ENCODE peak calls at places on chromosomes 12 and 14, in nine cellular contexts. C, U, Y, Q, I, L, P, T and H are unnamed samples.

GRCh38 chr12:89651192-89651591 is 57.4 kb downstream of the ATP2B1 start:
- DNase-seq in C (no peak), U (no peak), Y (no peak), Q (no peak), I (no peak), L (no peak), P (no peak), T (no peak), H (no peak)

GRCh38 chr14:100419856-100420255 is 96.7 kb downstream of the SLC25A47 start:
- DNase-seq in C (no peak), U (no peak), Y (no peak), Q (no peak), I (no peak), L (no peak), P (no peak), T (peak; percentile 30), H (no peak)

GRCh38 chr14:81303258-81303935 is 82.6 kb upstream of the GTF2A1 start:
- DNase-seq in C (peak; percentile 71), U (no peak), Y (no peak), Q (peak; percentile 52), I (no peak), L (peak; percentile 60), P (peak; percentile 78), T (no peak), H (peak; percentile 95)

GRCh38 chr12:126384029-126384564 is 1318.9 kb downstream of the AACS start:
- DNase-seq in C (peak; percentile 3), U (no peak), Y (no peak), Q (no peak), I (no peak), L (no peak), P (no peak), T (peak; percentile 18), H (no peak)

GRCh38 chr14:68942281-68943035 is 36.6 kb downstream of the ACTN1 start:
- DNase-seq in C (peak; percentile 55), U (no peak), Y (no peak), Q (no peak), I (no peak), L (no peak), P (no peak), T (no peak), H (no peak)

GRCh38 chr14:75049136-75049535 is 2.1 kb downstream of the MLH3 start:
- DNase-seq in C (no peak), U (no peak), Y (no peak), Q (no peak), I (no peak), L (no peak), P (no peak), T (no peak), H (no peak)

GRCh38 chr12:115752913-115753726 is 524.4 kb downstream of the MED13L start:
- DNase-seq in C (no peak), U (no peak), Y (no peak), Q (peak; percentile 52), I (peak; percentile 63), L (no peak), P (peak; percentile 5), T (peak; percentile 62), H (no peak)

GRCh38 chr12:67705394-67706370 is 57.1 kb downstream of the DYRK2 start:
- DNase-seq in C (no peak), U (no peak), Y (no peak), Q (no peak), I (no peak), L (peak; percentile 74), P (no peak), T (peak; percentile 28), H (no peak)

GRCh38 chr14:100471451-100472093 is 115.6 kb downstream of the BEGAIN start:
- DNase-seq in C (peak; percentile 49), U (no peak), Y (no peak), Q (no peak), I (no peak), L (peak; percentile 86), P (no peak), T (no peak), H (no peak)

GRCh38 chr12:54412786-54413185 is 6.3 kb downstream of the ITGA5 start:
- DNase-seq in C (no peak), U (no peak), Y (no peak), Q (no peak), I (no peak), L (no peak), P (peak; percentile 62), T (no peak), H (peak; percentile 82)

GRCh38 chr12:54413284-54414190 is 5.5 kb downstream of the ITGA5 start:
- DNase-seq in C (no peak), U (peak; percentile 79), Y (no peak), Q (no peak), I (no peak), L (no peak), P (peak; percentile 89), T (peak; percentile 89), H (peak; percentile 81)

GRCh38 chr12:54414191-54414525 is 4.9 kb downstream of the ITGA5 start:
- DNase-seq in C (no peak), U (no peak), Y (no peak), Q (no peak), I (no peak), L (no peak), P (no peak), T (no peak), H (no peak)

GRCh38 chr12:54411398-54412241 is 7.4 kb downstream of the ITGA5 start:
- DNase-seq in C (peak; percentile 30), U (peak; percentile 54), Y (no peak), Q (no peak), I (no peak), L (peak; percentile 83), P (peak; percentile 78), T (peak; percentile 73), H (no peak)

DNA sequence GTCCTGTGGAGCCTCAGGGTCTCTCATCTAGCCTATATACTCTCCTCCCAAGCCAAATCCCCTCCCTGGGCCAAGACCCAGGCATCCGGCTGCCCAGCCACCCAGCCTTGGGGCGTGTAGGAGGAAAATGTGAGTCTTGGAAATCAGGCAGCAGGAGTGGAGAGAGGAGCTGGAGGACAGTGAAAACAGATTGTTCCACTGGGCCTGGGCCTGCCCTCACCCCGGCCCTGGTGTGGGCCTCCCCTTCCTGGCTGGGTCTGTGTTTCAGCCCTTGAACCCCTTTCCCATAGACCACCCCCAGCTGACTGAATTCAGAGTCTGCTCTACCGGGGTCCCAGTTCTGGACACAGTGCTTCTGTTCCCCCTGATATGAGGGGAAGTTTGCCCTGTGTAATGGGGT is 6.7 kb downstream of the ITGA5 start:
- DNase-seq in C (no peak), U (no peak), Y (no peak), Q (no peak), I (no peak), L (no peak), P (no peak), T (no peak), H (no peak)
- H3K4me1 ChIP-seq in C (peaks cover 16% of the 10 kb centered on the region), U (peaks cover 59% of the 10 kb centered on the region), Y (peaks cover 23% of the 10 kb centered on the region), Q (peaks cover 5% of the 10 kb centered on the region), I (no peaks in the 10 kb centered on the region), L (peaks cover 60% of the 10 kb centered on the region), P (peaks cover 65% of the 10 kb centered on the region), T (peaks cover 56% of the 10 kb centered on the region), H (no peaks in the 10 kb centered on the region)

DNA sequence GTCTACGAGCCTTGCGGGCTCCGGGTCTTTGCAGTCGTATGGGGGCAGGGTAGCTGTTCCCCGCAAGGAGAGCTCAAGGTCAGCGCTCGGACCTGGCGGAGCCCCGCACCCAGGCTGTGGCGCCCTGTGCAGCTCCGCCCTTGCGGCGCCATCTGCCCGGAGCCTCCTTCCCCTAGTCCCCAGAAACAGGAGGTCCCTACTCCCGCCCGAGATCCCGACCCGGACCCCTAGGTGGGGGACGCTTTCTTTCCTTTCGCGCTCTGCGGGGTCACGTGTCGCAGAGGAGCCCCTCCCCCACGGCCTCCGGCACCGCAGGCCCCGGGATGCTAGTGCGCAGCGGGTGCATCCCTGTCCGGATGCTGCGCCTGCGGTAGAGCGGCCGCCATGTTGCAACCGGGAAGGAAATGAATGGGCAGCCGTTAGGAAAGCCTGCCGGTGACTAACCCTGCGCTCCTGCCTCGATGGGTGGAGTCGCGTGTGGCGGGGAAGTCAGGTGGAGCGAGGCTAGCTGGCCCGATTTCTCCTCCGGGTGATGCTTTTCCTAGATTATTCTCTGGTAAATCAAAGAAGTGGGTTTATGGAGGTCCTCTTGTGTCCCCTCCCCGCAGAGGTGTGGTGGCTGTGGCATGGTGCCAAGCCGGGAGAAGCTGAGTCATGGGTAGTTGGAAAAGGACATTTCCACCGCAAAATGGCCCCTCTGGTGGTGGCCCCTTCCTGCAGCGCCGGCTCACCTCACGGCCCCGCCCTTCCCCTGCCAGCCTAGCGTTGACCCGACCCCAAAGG is 788 bp downstream of the GAPDH start:
- DNase-seq in C (peak; percentile 72), U (peak; percentile 74), Y (no peak), Q (peak; percentile 80), I (peak; percentile 81), L (peak; percentile 90), P (peak; percentile 81), T (peak; percentile 81), H (peak; percentile 80)
- H3K4me1 ChIP-seq in C (peaks cover 51% of the 10 kb centered on the region), U (peaks cover 59% of the 10 kb centered on the region), Y (peaks cover 44% of the 10 kb centered on the region), Q (peaks cover 6% of the 10 kb centered on the region), I (peaks cover 26% of the 10 kb centered on the region), L (peaks cover 53% of the 10 kb centered on the region), P (peaks cover 73% of the 10 kb centered on the region), T (peaks cover 49% of the 10 kb centered on the region), H (peaks cover 39% of the 10 kb centered on the region)

DNA sequence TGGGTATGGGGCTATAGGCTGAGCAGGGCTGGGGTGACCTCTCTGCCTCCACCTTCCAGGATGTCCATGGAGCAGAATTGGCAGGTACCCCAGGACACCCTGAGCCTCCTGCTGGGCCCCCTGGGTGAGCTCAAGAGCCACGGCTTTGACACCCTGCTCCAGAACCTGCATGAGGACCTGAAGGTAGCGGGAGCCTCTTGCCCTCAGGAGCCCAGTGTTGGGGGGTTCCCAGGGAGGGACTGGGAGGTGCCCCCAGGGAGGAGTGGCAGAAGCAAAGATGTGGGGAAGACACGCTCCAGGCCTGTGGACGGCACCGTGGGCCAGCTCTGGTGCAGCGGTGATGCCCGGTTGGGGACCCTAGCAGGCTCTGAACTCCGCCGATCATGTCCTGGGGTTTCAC is 8.3 kb downstream of the TNFAIP2 start:
- DNase-seq in C (no peak), U (no peak), Y (no peak), Q (no peak), I (no peak), L (peak; percentile 43), P (no peak), T (no peak), H (no peak)
- H3K4me1 ChIP-seq in C (peaks cover 90% of the 10 kb centered on the region), U (no peaks in the 10 kb centered on the region), Y (peaks cover 60% of the 10 kb centered on the region), Q (peaks cover 2% of the 10 kb centered on the region), I (no peaks in the 10 kb centered on the region), L (peaks cover 28% of the 10 kb centered on the region), P (no peaks in the 10 kb centered on the region), T (peaks cover 12% of the 10 kb centered on the region), H (no peaks in the 10 kb centered on the region)

GRCh38 chr12:47989023-47989417 is 15.3 kb downstream of the COL2A1 start:
- DNase-seq in C (no peak), U (no peak), Y (no peak), Q (peak; percentile 46), I (no peak), L (no peak), P (no peak), T (no peak), H (no peak)

GRCh38 chr12:47987411-47988072 is 16.7 kb downstream of the COL2A1 start:
- DNase-seq in C (no peak), U (no peak), Y (no peak), Q (peak; percentile 35), I (no peak), L (no peak), P (no peak), T (no peak), H (no peak)

GRCh38 chr12:47989666-47990065 is 14.6 kb downstream of the COL2A1 start:
- DNase-seq in C (no peak), U (no peak), Y (no peak), Q (peak; percentile 34), I (no peak), L (no peak), P (no peak), T (no peak), H (no peak)

GRCh38 chr12:47986832-47987231 is 17.4 kb downstream of the COL2A1 start:
- DNase-seq in C (no peak), U (no peak), Y (no peak), Q (no peak), I (no peak), L (no peak), P (no peak), T (no peak), H (no peak)

GRCh38 chr12:47988073-47989022 is 15.9 kb downstream of the COL2A1 start:
- DNase-seq in C (no peak), U (no peak), Y (no peak), Q (peak; percentile 15), I (peak; percentile 53), L (no peak), P (no peak), T (no peak), H (no peak)
- H3K4me1 ChIP-seq in C (no peaks in the 10 kb centered on the region), U (peaks cover 16% of the 10 kb centered on the region), Y (no peaks in the 10 kb centered on the region), Q (no peaks in the 10 kb centered on the region), I (peaks cover 3% of the 10 kb centered on the region), L (peaks cover 14% of the 10 kb centered on the region), P (peaks cover 17% of the 10 kb centered on the region), T (no peaks in the 10 kb centered on the region), H (no peaks in the 10 kb centered on the region)